ENCODE peak calls at places on chromosome 3, in seven cellular contexts. I is body of pancreas, A is A549, K is K562, X is breast epithelium, H is spleen, S is adrenal gland. N is an unnamed sample. For H3K4me1, the result is how much of the 10 kb centered on the place peaks cover.

GRCh38 chr3:148289159-148289558 is 408.5 kb upstream of the AGTR1 start:
- DNase-seq in H (no peak), K (no peak), I (no peak), X (no peak), S (no peak), A (no peak), N (no peak)

GRCh38 chr3:165839296-165840076 is 2.3 kb upstream of the BCHE start:
- DNase-seq in K (no peak), S (no peak), X (no peak), A (no peak), H (no peak), I (no peak), N (no peak)

GRCh38 chr3:129051776-129052400 is 8.7 kb upstream of the GP9 start:
- DNase-seq in S (no peak), K (no peak), H (no peak), A (no peak), X (no peak), I (peak), N (no peak)

GRCh38 chr3:160968731-160969130 is 136.4 kb downstream of the B3GALNT1 start:
- DNase-seq in K (no peak), I (no peak), A (no peak), H (no peak), X (no peak), S (no peak), N (no peak)

GRCh38 chr3:55690746-55691540 is 203.8 kb upstream of the WNT5A start:
- DNase-seq in H (no peak), X (no peak), I (no peak), S (no peak), K (no peak), A (no peak), N (no peak)

GRCh38 chr3:170421147-170421641 is 2.5 kb downstream of the CLDN11 start:
- DNase-seq in S (no peak), A (no peak), X (no peak), I (no peak), H (peak), K (no peak), N (peak)

GRCh38 chr3:112685435-112685834 is 44.5 kb upstream of the CCDC80 start:
- DNase-seq in X (no peak), A (no peak), S (no peak), K (no peak), I (no peak), H (no peak), N (no peak)

GRCh38 chr3:14290631-14291385 is 111.6 kb upstream of the SLC6A6 start:
- DNase-seq in X (no peak), S (no peak), I (no peak), H (no peak), A (no peak), K (no peak), N (peak)

GRCh38 chr3:11543141-11543947 is 100.4 kb downstream of the VGLL4 start:
- DNase-seq in X (peak), H (no peak), I (no peak), K (no peak), A (no peak), S (no peak), N (no peak)

GRCh38 chr3:122661633-122662032 is 19.0 kb upstream of the PARP14 start:
- DNase-seq in H (no peak), X (no peak), K (no peak), I (no peak), A (no peak), S (peak), N (peak)

GRCh38 chr3:19029837-19030835 is 118.2 kb upstream of the KCNH8 start:
- DNase-seq in I (no peak), X (no peak), K (no peak), H (no peak), A (no peak), S (no peak), N (no peak)
- H3K4me1 ChIP-seq in I (under half), X (under half), K (under half), H (under half), A (under half), S (under half), N (under half)

DNA sequence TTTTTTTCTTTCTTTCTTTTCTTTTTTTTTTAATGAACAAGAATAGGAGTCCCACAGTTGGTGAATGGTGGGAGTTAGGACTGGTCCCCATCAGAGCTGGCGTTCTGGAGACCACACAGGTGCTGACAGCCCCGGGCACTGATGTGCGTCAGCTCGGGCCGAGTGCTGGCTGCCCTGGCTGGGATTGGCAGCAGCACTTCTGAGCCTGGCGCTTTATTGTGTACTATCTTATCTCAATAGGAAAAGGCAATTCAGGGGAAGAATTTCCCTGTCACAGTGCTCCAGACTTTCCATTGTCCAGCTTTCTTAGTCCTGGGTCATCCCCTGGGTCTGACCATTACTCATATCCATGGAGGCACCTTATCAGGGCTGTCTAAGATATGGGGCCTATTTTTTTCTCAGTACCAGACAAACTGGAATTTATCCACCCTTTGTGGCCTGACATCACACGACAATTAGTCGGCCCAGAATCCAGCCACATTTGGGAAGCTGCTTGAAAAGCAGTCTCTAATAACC is 54.1 kb downstream of the TMEM44 start:
- DNase-seq in X (no peak), I (no peak), H (no peak), K (no peak), A (no peak), S (peak), N (peak)
- TF ChIP-seq POLR2A in X (no peak), I (no peak), H (no peak), K (no peak), A (no peak), S (peak), N (no peak)

DNA sequence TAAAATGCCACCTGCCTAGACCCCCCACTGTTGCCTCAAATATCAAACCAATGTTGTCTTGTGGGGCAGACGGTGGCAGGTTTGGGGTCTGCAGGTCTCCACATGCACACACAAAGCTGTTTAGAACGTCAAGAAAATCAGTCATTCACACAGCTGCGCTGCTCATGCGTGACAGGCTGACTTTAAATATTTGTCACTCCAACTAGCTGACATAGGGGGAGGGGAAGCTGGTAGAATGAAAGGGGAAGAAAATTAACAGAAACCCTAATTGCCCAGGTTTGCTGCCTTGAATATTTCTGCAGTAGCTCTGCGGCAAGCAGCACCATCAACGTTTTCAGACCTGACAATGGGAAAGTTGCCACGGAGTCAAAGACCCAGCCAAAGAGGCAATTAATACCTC is 201.8 kb downstream of the ABHD5 start:
- DNase-seq in I (no peak), A (no peak), S (no peak), X (no peak), K (no peak), H (no peak), N (no peak)
- H3K4me1 ChIP-seq in I (under half), A (under half), S (under half), X (under half), K (under half), H (under half), N (under half)

GRCh38 chr3:51385621-51386091 is 565 bp downstream of the MANF start:
- DNase-seq in I (no peak), S (no peak), K (no peak), H (peak), X (no peak), A (no peak), N (peak)
- TF ChIP-seq POLR2A in I (no peak), S (no peak), K (no peak), H (no peak), X (no peak), A (no peak), N (no peak)

GRCh38 chr3:141796436-141797166 is 33.4 kb downstream of the GRK7 start:
- DNase-seq in S (no peak), H (peak), X (no peak), K (no peak), A (no peak), I (peak), N (peak)
- H3K4me1 ChIP-seq in S (under half), H (under half), X (under half), K (under half), A (under half), I (under half), N (under half)

GRCh38 chr3:195905970-195906864 is 2.1 kb downstream of the TNK2 start:
- DNase-seq in H (peak), K (no peak), S (no peak), A (no peak), X (no peak), I (peak), N (no peak)

GRCh38 chr3:195909294-195909644 is 918 bp upstream of the TNK2 start:
- DNase-seq in H (no peak), I (no peak), K (no peak), A (peak), X (no peak), S (no peak), N (no peak)

GRCh38 chr3:195908439-195909293 is at the start of gene TNK2:
- DNase-seq in H (peak), I (no peak), X (no peak), S (no peak), K (no peak), A (peak), N (no peak)

GRCh38 chr3:195907730-195908438 is 467 bp downstream of the TNK2 start:
- DNase-seq in H (peak), I (peak), X (no peak), K (peak), A (peak), S (peak), N (peak)

GRCh38 chr3:195906865-195907729 is 1.3 kb downstream of the TNK2 start:
- DNase-seq in A (no peak), H (peak), K (no peak), X (no peak), I (peak), S (no peak), N (no peak)
- TF ChIP-seq POLR2A in A (no peak), H (no peak), K (no peak), X (no peak), I (no peak), S (no peak), N (no peak)

GRCh38 chr3:107953707-107954106 is 137.1 kb downstream of the CD47 start:
- DNase-seq in K (no peak), A (no peak), I (no peak), X (no peak), H (no peak), S (no peak), N (no peak)

GRCh38 chr3:107947203-107947602 is 143.6 kb downstream of the CD47 start:
- DNase-seq in A (no peak), S (no peak), H (no peak), K (no peak), I (no peak), X (no peak), N (no peak)

GRCh38 chr3:107950413-107950812 is 140.4 kb downstream of the CD47 start:
- DNase-seq in H (no peak), X (no peak), K (no peak), S (no peak), A (no peak), I (no peak), N (no peak)

GRCh38 chr3:107954845-107955244 is 136.0 kb downstream of the CD47 start:
- DNase-seq in X (no peak), I (no peak), H (no peak), A (no peak), S (no peak), K (no peak), N (no peak)

GRCh38 chr3:107951111-107951510 is 139.7 kb downstream of the CD47 start:
- DNase-seq in H (no peak), I (no peak), S (no peak), A (no peak), X (no peak), K (no peak), N (no peak)
- H3K4me1 ChIP-seq in H (under half), I (under half), S (under half), A (under half), X (under half), K (under half), N (under half)

DNA sequence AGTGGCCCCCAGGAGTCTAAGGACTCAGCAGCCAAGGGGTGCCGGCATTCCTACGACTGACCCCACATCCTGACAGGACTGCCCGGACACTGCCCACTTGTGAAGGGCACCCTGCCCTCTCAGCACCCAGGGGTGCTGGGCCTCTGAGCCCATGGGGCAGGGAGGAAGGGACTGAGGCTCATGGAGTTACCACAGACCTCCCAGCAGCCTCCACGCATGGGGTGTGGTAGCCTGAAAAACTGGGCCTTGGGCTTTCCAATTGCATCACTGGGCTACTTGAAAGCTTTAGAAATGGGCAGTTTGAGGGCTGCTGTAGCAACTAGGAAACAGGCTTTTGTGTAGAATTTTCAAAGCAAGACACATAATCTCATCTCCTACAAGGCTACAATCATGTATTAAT is 13.2 kb downstream of the TKT start:
- DNase-seq in K (no peak), H (no peak), S (no peak), X (no peak), A (no peak), I (no peak), N (no peak)
- TF ChIP-seq POLR2A in K (no peak), H (no peak), S (no peak), X (no peak), A (no peak), I (no peak), N (no peak)